ENCODE peak calls at places on chromosomes 13 and 19, in eight cellular contexts. B is IMR-90; Y is fibroblast of lung; K is CD8-positive, alpha-beta T cell; X is astrocyte; I is lung; R is tibial artery; J is thoracic aorta. V is an unnamed sample.

GRCh38 chr13:113820813-113821651 is 42.8 kb downstream of the GAS6 start:
- DNase-seq in I (peak; percentile 46), J (no peak), R (peak; percentile 86), B (peak; percentile 99), X (peak; percentile 98), K (no peak), Y (peak; percentile 98), V (no peak)

GRCh38 chr19:44847144-44848035 is 1.3 kb downstream of the NECTIN2 start:
- DNase-seq in X (peak; percentile 39), Y (peak; percentile 36), R (peak; percentile 80), J (no peak), B (peak; percentile 58), K (no peak), I (peak; percentile 78), V (peak; percentile 93)

GRCh38 chr13:52158629-52159158 is 703 bp downstream of the NEK3 start:
- DNase-seq in X (peak; percentile 42), J (no peak), B (peak; percentile 28), K (no peak), R (peak; percentile 45), I (no peak), Y (peak; percentile 61), V (no peak)

GRCh38 chr19:34253711-34254551 is 423 bp upstream of the GARRE1 start:
- DNase-seq in Y (peak; percentile 55), J (peak; percentile 16), B (peak; percentile 47), I (peak; percentile 87), R (peak; percentile 82), X (no peak), K (peak; percentile 68), V (peak; percentile 95)

GRCh38 chr13:60242231-60242630 is 78.5 kb upstream of the DIAPH3 start:
- DNase-seq in R (no peak), I (no peak), B (no peak), K (no peak), X (no peak), Y (no peak), J (no peak), V (no peak)

GRCh38 chr19:55559684-55560083 is 14.3 kb upstream of the SBK3 start:
- DNase-seq in I (no peak), B (no peak), J (no peak), K (no peak), X (no peak), R (no peak), Y (no peak), V (no peak)

GRCh38 chr13:86960876-86961275 is 710.3 kb upstream of the SLITRK5 start:
- DNase-seq in Y (peak; percentile 73), J (no peak), R (no peak), B (peak; percentile 33), I (no peak), K (no peak), X (peak; percentile 52), V (no peak)

GRCh38 chr13:78689011-78689410 is 30.1 kb upstream of the OBI1 start:
- DNase-seq in X (no peak), J (no peak), K (no peak), B (no peak), Y (peak; percentile 12), I (no peak), R (no peak), V (no peak)

GRCh38 chr13:30047154-30047874 is 196.9 kb upstream of the UBL3 start:
- DNase-seq in X (peak; percentile 73), B (peak; percentile 11), I (no peak), J (no peak), R (no peak), Y (no peak), K (no peak), V (no peak)

GRCh38 chr13:30847697-30848307 is 58.3 kb upstream of the MEDAG start:
- DNase-seq in X (peak; percentile 100), B (peak; percentile 99), Y (peak; percentile 100), I (no peak), R (peak; percentile 71), J (peak; percentile 54), K (no peak), V (no peak)

GRCh38 chr19:43479226-43479625 is 13.8 kb upstream of the LYPD3 start:
- DNase-seq in Y (no peak), I (no peak), K (no peak), B (no peak), R (no peak), X (no peak), J (no peak), V (peak; percentile 51)

DNA sequence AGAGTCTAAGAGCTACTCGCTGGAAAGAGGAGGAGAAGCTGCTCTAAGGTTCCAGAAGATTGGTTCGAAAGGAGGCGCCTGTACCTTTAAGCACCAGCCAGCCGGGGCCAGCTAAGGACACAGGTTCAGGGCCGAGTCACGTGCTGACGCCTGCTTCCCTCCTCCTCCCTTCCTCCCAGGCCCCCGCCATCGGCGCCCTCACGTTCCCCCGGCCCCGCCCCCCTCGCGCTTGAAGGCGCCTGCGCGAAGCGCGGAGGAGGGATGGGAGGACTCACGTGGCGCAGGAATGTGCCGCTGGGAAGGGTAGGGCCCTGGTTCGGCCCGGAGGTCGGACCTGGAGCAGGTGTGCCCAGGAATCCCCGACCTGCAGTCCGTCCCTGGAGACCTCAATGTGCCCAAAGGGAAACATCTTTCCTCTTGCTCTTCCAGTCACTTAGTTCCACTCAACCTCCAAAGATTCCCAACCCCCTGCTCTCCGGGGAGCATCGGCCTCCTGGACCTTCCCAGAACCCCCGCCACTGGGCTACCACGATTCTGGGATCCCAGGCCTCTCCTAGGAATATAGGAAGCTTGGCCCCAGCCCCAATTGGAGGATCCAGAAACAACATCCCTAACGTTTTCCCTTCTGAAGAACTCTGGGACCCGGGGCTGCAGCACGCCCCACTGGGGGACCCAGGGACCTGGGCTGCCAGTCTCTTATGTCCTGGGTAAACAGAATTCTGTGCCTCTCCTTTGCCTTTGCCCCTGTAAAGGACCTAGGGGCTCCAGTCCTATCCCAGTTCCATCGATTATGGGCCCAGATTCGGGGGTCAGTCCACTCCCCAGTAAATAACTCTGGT is 2.5 kb downstream of the DBP start:
- DNase-seq in Y (peak; percentile 95), X (peak; percentile 80), J (peak; percentile 90), I (peak; percentile 97), B (peak; percentile 92), R (peak; percentile 97), K (peak; percentile 79), V (peak; percentile 99)
- H3K27ac ChIP-seq in Y (peak overlapping the region; percentile 77), X (no peak overlapping the region), J (peak overlapping the region; percentile 97), I (peak overlapping the region; percentile 72), B (peak overlapping the region; percentile 83), R (peak overlapping the region; percentile 96), K (peak overlapping the region; percentile 61), V (peak overlapping the region; percentile 99)

DNA sequence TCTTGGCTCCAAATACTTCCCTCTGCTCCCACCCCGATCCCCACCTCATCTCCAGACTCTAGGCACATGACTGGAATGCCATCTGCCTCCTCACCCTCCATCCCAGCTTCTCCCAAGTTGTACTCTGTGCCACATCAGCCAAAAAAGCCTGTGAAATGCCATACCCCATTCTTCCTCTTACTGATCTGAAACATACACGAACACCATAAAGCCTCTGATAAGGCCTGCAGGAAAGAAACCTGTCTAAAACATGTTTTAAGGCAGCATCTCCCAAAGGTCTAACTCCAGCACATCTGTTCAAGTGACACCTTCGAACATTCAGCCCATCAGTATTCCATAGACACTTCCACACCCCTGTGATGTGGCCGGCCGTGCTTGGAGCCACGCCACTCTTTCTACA is 5.6 kb downstream of the GRIK5 start:
- DNase-seq in Y (no peak), X (no peak), K (no peak), B (no peak), J (no peak), I (no peak), R (no peak), V (peak; percentile 21)
- H3K4me1 ChIP-seq in Y (no peaks in the 10 kb centered on the region), X (no peaks in the 10 kb centered on the region), K (no peaks in the 10 kb centered on the region), B (no peaks in the 10 kb centered on the region), J (peaks cover 3% of the 10 kb centered on the region), I (no peaks in the 10 kb centered on the region), R (no peaks in the 10 kb centered on the region), V (no peaks in the 10 kb centered on the region)

GRCh38 chr13:27437126-27437525 is 12.7 kb downstream of the GTF3A start:
- DNase-seq in R (no peak), J (no peak), X (no peak), I (no peak), K (no peak), Y (no peak), B (no peak), V (no peak)

GRCh38 chr13:27446986-27447583 is 3.3 kb downstream of the MTIF3 start:
- DNase-seq in X (no peak), R (no peak), J (no peak), I (no peak), K (no peak), Y (no peak), B (no peak), V (no peak)

GRCh38 chr13:27442797-27443196 is 7.6 kb downstream of the MTIF3 start:
- DNase-seq in J (no peak), X (no peak), K (no peak), B (no peak), I (no peak), Y (no peak), R (no peak), V (no peak)

GRCh38 chr13:27440408-27440807 is 10.0 kb downstream of the MTIF3 start:
- DNase-seq in K (no peak), B (no peak), X (no peak), Y (no peak), J (no peak), I (no peak), R (no peak), V (no peak)

GRCh38 chr13:27442071-27442647 is 8.2 kb downstream of the MTIF3 start:
- DNase-seq in B (no peak), Y (no peak), J (no peak), I (no peak), X (no peak), K (no peak), R (no peak), V (no peak)
- H3K27ac ChIP-seq in B (no peak overlapping the region), Y (no peak overlapping the region), J (no peak overlapping the region), I (no peak overlapping the region), X (no peak overlapping the region), K (peak overlapping the region; percentile 29), R (no peak overlapping the region), V (peak overlapping the region; percentile 55)

GRCh38 chr13:99975626-99976025 is 4.1 kb upstream of the ZIC5 start:
- DNase-seq in I (no peak), J (no peak), K (no peak), Y (no peak), R (no peak), X (no peak), B (no peak), V (peak; percentile 46)
- H3K4me1 ChIP-seq in I (peaks cover 22% of the 10 kb centered on the region), J (peaks cover 18% of the 10 kb centered on the region), K (peaks cover 30% of the 10 kb centered on the region), Y (no peaks in the 10 kb centered on the region), R (no peaks in the 10 kb centered on the region), X (peaks cover 3% of the 10 kb centered on the region), B (no peaks in the 10 kb centered on the region), V (no peaks in the 10 kb centered on the region)

GRCh38 chr13:46598820-46599180 is 45.8 kb downstream of the LRCH1 start:
- DNase-seq in K (no peak), J (no peak), Y (no peak), B (no peak), X (no peak), R (no peak), I (no peak), V (no peak)
- H3K27ac ChIP-seq in K (no peak overlapping the region), J (no peak overlapping the region), Y (no peak overlapping the region), B (no peak overlapping the region), X (no peak overlapping the region), R (no peak overlapping the region), I (no peak overlapping the region), V (no peak overlapping the region)

GRCh38 chr13:111999352-111999751 is 67.6 kb upstream of the SOX1 start:
- DNase-seq in B (no peak), X (no peak), J (no peak), I (no peak), R (no peak), K (no peak), Y (no peak), V (no peak)
- H3K4me1 ChIP-seq in B (no peaks in the 10 kb centered on the region), X (no peaks in the 10 kb centered on the region), J (no peaks in the 10 kb centered on the region), I (no peaks in the 10 kb centered on the region), R (no peaks in the 10 kb centered on the region), K (no peaks in the 10 kb centered on the region), Y (no peaks in the 10 kb centered on the region), V (no peaks in the 10 kb centered on the region)

GRCh38 chr19:46620267-46620666 is 4.6 kb downstream of the PTGIR start:
- DNase-seq in Y (no peak), K (no peak), I (no peak), B (no peak), J (no peak), R (no peak), X (no peak), V (no peak)
- H3K27ac ChIP-seq in Y (no peak overlapping the region), K (no peak overlapping the region), I (peak overlapping the region; percentile 8), B (peak overlapping the region; percentile 28), J (peak overlapping the region; percentile 96), R (peak overlapping the region; percentile 90), X (no peak overlapping the region), V (no peak overlapping the region)

V was measured in kidney.